ENCODE peak calls at places on chromosomes 12 and 14, in seven cellular contexts. One of them, this sample, is unnamed.
A peak's percentile ranks its signal among the peaks of the same experiment; 100 is the strongest.

GRCh38 chr14:81559385-81559784 is 25.7 kb upstream of the SEL1L start:
- DNase-seq in A549: no peak
- DNase-seq in activated T-cell treated with anti-CD3 and anti-CD28 coated beads, Interleukin-2, amount 50 U/mL, for 24 hours: no peak
- DNase-seq in stimulated activated CD4-positive, alpha-beta T cell treated with anti-CD3 and anti-CD28 coated beads, Interleukin-12 subunit alpha, Interleukin-12 subunit beta, amount 100 ng/mL, for 4 hours: no peak
- DNase-seq in type B pancreatic cell: no peak
- DNase-seq in GM03348: no peak
- DNase-seq in anterior cingulate cortex: no peak
- DNase-seq in this sample: no peak

GRCh38 chr12:120534703-120535655 is 823 bp downstream of the RNF10 start:
- DNase-seq in stimulated activated CD4-positive, alpha-beta T cell treated with anti-CD3 and anti-CD28 coated beads, Interleukin-12 subunit alpha, Interleukin-12 subunit beta, amount 100 ng/mL, for 4 hours: peak; percentile 40
- DNase-seq in anterior cingulate cortex: no peak
- DNase-seq in GM03348: peak; percentile 69
- DNase-seq in activated T-cell treated with anti-CD3 and anti-CD28 coated beads, Interleukin-2, amount 50 U/mL, for 24 hours: peak; percentile 75
- DNase-seq in A549: peak; percentile 51
- DNase-seq in type B pancreatic cell: peak; percentile 76
- DNase-seq in this sample: peak; percentile 35

GRCh38 chr12:72271401-72271740 is 799 bp upstream of the TRHDE start:
- DNase-seq in stimulated activated CD4-positive, alpha-beta T cell treated with anti-CD3 and anti-CD28 coated beads, Interleukin-12 subunit alpha, Interleukin-12 subunit beta, amount 100 ng/mL, for 4 hours: no peak
- DNase-seq in anterior cingulate cortex: peak; percentile 26
- DNase-seq in A549: no peak
- DNase-seq in GM03348: peak; percentile 25
- DNase-seq in activated T-cell treated with anti-CD3 and anti-CD28 coated beads, Interleukin-2, amount 50 U/mL, for 24 hours: no peak
- DNase-seq in type B pancreatic cell: peak; percentile 70
- DNase-seq in this sample: no peak

GRCh38 chr14:90866822-90867221 is 50.6 kb upstream of the TTC7B start:
- DNase-seq in type B pancreatic cell: no peak
- DNase-seq in A549: no peak
- DNase-seq in anterior cingulate cortex: no peak
- DNase-seq in activated T-cell treated with anti-CD3 and anti-CD28 coated beads, Interleukin-2, amount 50 U/mL, for 24 hours: no peak
- DNase-seq in GM03348: no peak
- DNase-seq in stimulated activated CD4-positive, alpha-beta T cell treated with anti-CD3 and anti-CD28 coated beads, Interleukin-12 subunit alpha, Interleukin-12 subunit beta, amount 100 ng/mL, for 4 hours: no peak
- DNase-seq in this sample: no peak

GRCh38 chr14:55864890-55865655 is 253.1 kb upstream of the PELI2 start:
- DNase-seq in activated T-cell treated with anti-CD3 and anti-CD28 coated beads, Interleukin-2, amount 50 U/mL, for 24 hours: no peak
- DNase-seq in anterior cingulate cortex: no peak
- DNase-seq in type B pancreatic cell: no peak
- DNase-seq in GM03348: no peak
- DNase-seq in stimulated activated CD4-positive, alpha-beta T cell treated with anti-CD3 and anti-CD28 coated beads, Interleukin-12 subunit alpha, Interleukin-12 subunit beta, amount 100 ng/mL, for 4 hours: no peak
- DNase-seq in A549: no peak
- DNase-seq in this sample: no peak

GRCh38 chr14:99522025-99522401 is 40.8 kb downstream of the CCNK start:
- DNase-seq in A549: no peak
- DNase-seq in type B pancreatic cell: no peak
- DNase-seq in anterior cingulate cortex: no peak
- DNase-seq in stimulated activated CD4-positive, alpha-beta T cell treated with anti-CD3 and anti-CD28 coated beads, Interleukin-12 subunit alpha, Interleukin-12 subunit beta, amount 100 ng/mL, for 4 hours: no peak
- DNase-seq in activated T-cell treated with anti-CD3 and anti-CD28 coated beads, Interleukin-2, amount 50 U/mL, for 24 hours: no peak
- DNase-seq in GM03348: no peak
- DNase-seq in this sample: no peak

GRCh38 chr14:104983231-104983721 is 2.3 kb upstream of the CLBA1 start:
- DNase-seq in anterior cingulate cortex: no peak
- DNase-seq in A549: no peak
- DNase-seq in GM03348: no peak
- DNase-seq in type B pancreatic cell: no peak
- DNase-seq in activated T-cell treated with anti-CD3 and anti-CD28 coated beads, Interleukin-2, amount 50 U/mL, for 24 hours: no peak
- DNase-seq in stimulated activated CD4-positive, alpha-beta T cell treated with anti-CD3 and anti-CD28 coated beads, Interleukin-12 subunit alpha, Interleukin-12 subunit beta, amount 100 ng/mL, for 4 hours: no peak
- DNase-seq in this sample: no peak

GRCh38 chr12:108606492-108606891 is 8.6 kb upstream of the TMEM119 start:
- DNase-seq in activated T-cell treated with anti-CD3 and anti-CD28 coated beads, Interleukin-2, amount 50 U/mL, for 24 hours: no peak
- DNase-seq in A549: no peak
- DNase-seq in stimulated activated CD4-positive, alpha-beta T cell treated with anti-CD3 and anti-CD28 coated beads, Interleukin-12 subunit alpha, Interleukin-12 subunit beta, amount 100 ng/mL, for 4 hours: no peak
- DNase-seq in anterior cingulate cortex: no peak
- DNase-seq in type B pancreatic cell: no peak
- DNase-seq in GM03348: no peak
- DNase-seq in this sample: no peak

GRCh38 chr12:31989987-31990386 is 30.8 kb downstream of the RESF1 start:
- DNase-seq in GM03348: no peak
- DNase-seq in type B pancreatic cell: no peak
- DNase-seq in A549: no peak
- DNase-seq in stimulated activated CD4-positive, alpha-beta T cell treated with anti-CD3 and anti-CD28 coated beads, Interleukin-12 subunit alpha, Interleukin-12 subunit beta, amount 100 ng/mL, for 4 hours: no peak
- DNase-seq in activated T-cell treated with anti-CD3 and anti-CD28 coated beads, Interleukin-2, amount 50 U/mL, for 24 hours: no peak
- DNase-seq in anterior cingulate cortex: no peak
- DNase-seq in this sample: no peak

GRCh38 chr14:104458845-104459244 is 120.7 kb upstream of the C14orf180 start:
- DNase-seq in A549: no peak
- DNase-seq in anterior cingulate cortex: no peak
- DNase-seq in stimulated activated CD4-positive, alpha-beta T cell treated with anti-CD3 and anti-CD28 coated beads, Interleukin-12 subunit alpha, Interleukin-12 subunit beta, amount 100 ng/mL, for 4 hours: no peak
- DNase-seq in type B pancreatic cell: no peak
- DNase-seq in activated T-cell treated with anti-CD3 and anti-CD28 coated beads, Interleukin-2, amount 50 U/mL, for 24 hours: no peak
- DNase-seq in GM03348: no peak
- DNase-seq in this sample: no peak

GRCh38 chr12:95980437-95980836 is 15.7 kb downstream of the HAL start:
- DNase-seq in stimulated activated CD4-positive, alpha-beta T cell treated with anti-CD3 and anti-CD28 coated beads, Interleukin-12 subunit alpha, Interleukin-12 subunit beta, amount 100 ng/mL, for 4 hours: no peak
- DNase-seq in type B pancreatic cell: peak; percentile 34
- DNase-seq in activated T-cell treated with anti-CD3 and anti-CD28 coated beads, Interleukin-2, amount 50 U/mL, for 24 hours: no peak
- DNase-seq in A549: no peak
- DNase-seq in anterior cingulate cortex: no peak
- DNase-seq in GM03348: no peak
- DNase-seq in this sample: no peak

GRCh38 chr12:128863957-128864356 is 10.7 kb downstream of the GLT1D1 start:
- DNase-seq in type B pancreatic cell: no peak
- DNase-seq in GM03348: no peak
- DNase-seq in anterior cingulate cortex: no peak
- DNase-seq in stimulated activated CD4-positive, alpha-beta T cell treated with anti-CD3 and anti-CD28 coated beads, Interleukin-12 subunit alpha, Interleukin-12 subunit beta, amount 100 ng/mL, for 4 hours: no peak
- DNase-seq in A549: no peak
- DNase-seq in activated T-cell treated with anti-CD3 and anti-CD28 coated beads, Interleukin-2, amount 50 U/mL, for 24 hours: no peak
- DNase-seq in this sample: no peak

GRCh38 chr12:123748171-123748570 is 13.9 kb upstream of the DNAH10 start:
- DNase-seq in GM03348: no peak
- DNase-seq in anterior cingulate cortex: no peak
- DNase-seq in activated T-cell treated with anti-CD3 and anti-CD28 coated beads, Interleukin-2, amount 50 U/mL, for 24 hours: no peak
- DNase-seq in A549: no peak
- DNase-seq in type B pancreatic cell: no peak
- DNase-seq in stimulated activated CD4-positive, alpha-beta T cell treated with anti-CD3 and anti-CD28 coated beads, Interleukin-12 subunit alpha, Interleukin-12 subunit beta, amount 100 ng/mL, for 4 hours: no peak
- DNase-seq in this sample: no peak

GRCh38 chr14:103916636-103917262 is 11.5 kb upstream of the TDRD9 start:
- DNase-seq in type B pancreatic cell: no peak
- DNase-seq in A549: no peak
- DNase-seq in GM03348: no peak
- DNase-seq in anterior cingulate cortex: no peak
- DNase-seq in activated T-cell treated with anti-CD3 and anti-CD28 coated beads, Interleukin-2, amount 50 U/mL, for 24 hours: no peak
- DNase-seq in stimulated activated CD4-positive, alpha-beta T cell treated with anti-CD3 and anti-CD28 coated beads, Interleukin-12 subunit alpha, Interleukin-12 subunit beta, amount 100 ng/mL, for 4 hours: no peak
- DNase-seq in this sample: no peak

GRCh38 chr14:69876221-69876847 is 2.9 kb upstream of the SMOC1 start:
- DNase-seq in type B pancreatic cell: no peak
- DNase-seq in stimulated activated CD4-positive, alpha-beta T cell treated with anti-CD3 and anti-CD28 coated beads, Interleukin-12 subunit alpha, Interleukin-12 subunit beta, amount 100 ng/mL, for 4 hours: no peak
- DNase-seq in anterior cingulate cortex: no peak
- DNase-seq in GM03348: no peak
- DNase-seq in A549: no peak
- DNase-seq in activated T-cell treated with anti-CD3 and anti-CD28 coated beads, Interleukin-2, amount 50 U/mL, for 24 hours: no peak
- DNase-seq in this sample: no peak

GRCh38 chr12:57368349-57369095 is 62.3 kb downstream of the R3HDM2 start:
- DNase-seq in activated T-cell treated with anti-CD3 and anti-CD28 coated beads, Interleukin-2, amount 50 U/mL, for 24 hours: no peak
- DNase-seq in anterior cingulate cortex: no peak
- DNase-seq in stimulated activated CD4-positive, alpha-beta T cell treated with anti-CD3 and anti-CD28 coated beads, Interleukin-12 subunit alpha, Interleukin-12 subunit beta, amount 100 ng/mL, for 4 hours: no peak
- DNase-seq in type B pancreatic cell: no peak
- DNase-seq in A549: peak; percentile 97
- DNase-seq in GM03348: no peak
- DNase-seq in this sample: no peak

GRCh38 chr14:98602983-98603382 is 669.0 kb downstream of the BCL11B start:
- DNase-seq in type B pancreatic cell: no peak
- DNase-seq in anterior cingulate cortex: no peak
- DNase-seq in activated T-cell treated with anti-CD3 and anti-CD28 coated beads, Interleukin-2, amount 50 U/mL, for 24 hours: no peak
- DNase-seq in stimulated activated CD4-positive, alpha-beta T cell treated with anti-CD3 and anti-CD28 coated beads, Interleukin-12 subunit alpha, Interleukin-12 subunit beta, amount 100 ng/mL, for 4 hours: no peak
- DNase-seq in A549: no peak
- DNase-seq in GM03348: no peak
- DNase-seq in this sample: no peak

GRCh38 chr12:5506821-5507231 is 74.9 kb downstream of the NTF3 start:
- DNase-seq in stimulated activated CD4-positive, alpha-beta T cell treated with anti-CD3 and anti-CD28 coated beads, Interleukin-12 subunit alpha, Interleukin-12 subunit beta, amount 100 ng/mL, for 4 hours: no peak
- DNase-seq in activated T-cell treated with anti-CD3 and anti-CD28 coated beads, Interleukin-2, amount 50 U/mL, for 24 hours: no peak
- DNase-seq in A549: no peak
- DNase-seq in anterior cingulate cortex: no peak
- DNase-seq in type B pancreatic cell: no peak
- DNase-seq in GM03348: peak; percentile 50
- DNase-seq in this sample: peak; percentile 69

GRCh38 chr12:6914246-6914947 is at the start of gene ENO2:
- DNase-seq in GM03348: peak; percentile 83
- DNase-seq in anterior cingulate cortex: peak; percentile 69
- DNase-seq in stimulated activated CD4-positive, alpha-beta T cell treated with anti-CD3 and anti-CD28 coated beads, Interleukin-12 subunit alpha, Interleukin-12 subunit beta, amount 100 ng/mL, for 4 hours: peak; percentile 80
- DNase-seq in activated T-cell treated with anti-CD3 and anti-CD28 coated beads, Interleukin-2, amount 50 U/mL, for 24 hours: peak; percentile 87
- DNase-seq in type B pancreatic cell: no peak
- DNase-seq in A549: peak; percentile 62
- DNase-seq in this sample: no peak

GRCh38 chr14:56860441-56860840 is 50.2 kb upstream of the OTX2 start:
- DNase-seq in GM03348: no peak
- DNase-seq in A549: no peak
- DNase-seq in stimulated activated CD4-positive, alpha-beta T cell treated with anti-CD3 and anti-CD28 coated beads, Interleukin-12 subunit alpha, Interleukin-12 subunit beta, amount 100 ng/mL, for 4 hours: no peak
- DNase-seq in anterior cingulate cortex: no peak
- DNase-seq in type B pancreatic cell: no peak
- DNase-seq in activated T-cell treated with anti-CD3 and anti-CD28 coated beads, Interleukin-2, amount 50 U/mL, for 24 hours: no peak
- DNase-seq in this sample: no peak

GRCh38 chr12:46442239-46442638 is 69.7 kb upstream of the SLC38A2 start:
- DNase-seq in GM03348: peak; percentile 34
- DNase-seq in type B pancreatic cell: no peak
- DNase-seq in activated T-cell treated with anti-CD3 and anti-CD28 coated beads, Interleukin-2, amount 50 U/mL, for 24 hours: no peak
- DNase-seq in anterior cingulate cortex: no peak
- DNase-seq in stimulated activated CD4-positive, alpha-beta T cell treated with anti-CD3 and anti-CD28 coated beads, Interleukin-12 subunit alpha, Interleukin-12 subunit beta, amount 100 ng/mL, for 4 hours: no peak
- DNase-seq in A549: no peak
- DNase-seq in this sample: no peak

GRCh38 chr12:46524778-46525177 is 152.2 kb upstream of the SLC38A2 start:
- DNase-seq in GM03348: peak; percentile 73
- DNase-seq in stimulated activated CD4-positive, alpha-beta T cell treated with anti-CD3 and anti-CD28 coated beads, Interleukin-12 subunit alpha, Interleukin-12 subunit beta, amount 100 ng/mL, for 4 hours: no peak
- DNase-seq in activated T-cell treated with anti-CD3 and anti-CD28 coated beads, Interleukin-2, amount 50 U/mL, for 24 hours: no peak
- DNase-seq in A549: peak; percentile 27
- DNase-seq in anterior cingulate cortex: no peak
- DNase-seq in type B pancreatic cell: no peak
- DNase-seq in this sample: peak; percentile 82

GRCh38 chr14:51439896-51440295 is 199.8 kb downstream of the TMX1 start:
- DNase-seq in type B pancreatic cell: no peak
- DNase-seq in activated T-cell treated with anti-CD3 and anti-CD28 coated beads, Interleukin-2, amount 50 U/mL, for 24 hours: no peak
- DNase-seq in anterior cingulate cortex: no peak
- DNase-seq in stimulated activated CD4-positive, alpha-beta T cell treated with anti-CD3 and anti-CD28 coated beads, Interleukin-12 subunit alpha, Interleukin-12 subunit beta, amount 100 ng/mL, for 4 hours: no peak
- DNase-seq in GM03348: no peak
- DNase-seq in A549: no peak
- DNase-seq in this sample: no peak

GRCh38 chr12:121128908-121129704 is 3.6 kb upstream of the P2RX7 start:
- DNase-seq in GM03348: peak; percentile 75
- DNase-seq in type B pancreatic cell: no peak
- DNase-seq in activated T-cell treated with anti-CD3 and anti-CD28 coated beads, Interleukin-2, amount 50 U/mL, for 24 hours: peak; percentile 87
- DNase-seq in anterior cingulate cortex: peak; percentile 80
- DNase-seq in stimulated activated CD4-positive, alpha-beta T cell treated with anti-CD3 and anti-CD28 coated beads, Interleukin-12 subunit alpha, Interleukin-12 subunit beta, amount 100 ng/mL, for 4 hours: peak; percentile 73
- DNase-seq in A549: peak; percentile 55
- DNase-seq in this sample: no peak

GRCh38 chr14:85217412-85217811 is 312.5 kb upstream of the FLRT2 start:
- DNase-seq in anterior cingulate cortex: no peak
- DNase-seq in A549: no peak
- DNase-seq in stimulated activated CD4-positive, alpha-beta T cell treated with anti-CD3 and anti-CD28 coated beads, Interleukin-12 subunit alpha, Interleukin-12 subunit beta, amount 100 ng/mL, for 4 hours: no peak
- DNase-seq in type B pancreatic cell: no peak
- DNase-seq in activated T-cell treated with anti-CD3 and anti-CD28 coated beads, Interleukin-2, amount 50 U/mL, for 24 hours: no peak
- DNase-seq in GM03348: no peak
- DNase-seq in this sample: no peak

This sample was measured in GM04503.